ENCODE peak calls at places on chromosomes 5 and 9, in five cellular contexts. R is heart left ventricle, F is PC-9, E is psoas muscle, Z is uterus. N is an unnamed sample.
A peak's percentile ranks its signal among the peaks of the same experiment; 100 is the strongest.

GRCh38 chr5:134240421-134240962 is 14.6 kb upstream of the PPP2CA start:
- DNase-seq in E (no peak), Z (no peak), F (no peak), R (peak; percentile 40), N (no peak)

GRCh38 chr5:3590967-3591900 is 4.4 kb upstream of the IRX1 start:
- DNase-seq in Z (no peak), E (no peak), R (no peak), F (no peak), N (no peak)

GRCh38 chr9:85647571-85647970 is 94.2 kb downstream of the AGTPBP1 start:
- DNase-seq in R (no peak), Z (no peak), F (no peak), E (no peak), N (no peak)

GRCh38 chr5:138945421-138946240 is 70.5 kb upstream of the LRRTM2 start:
- DNase-seq in R (no peak), Z (no peak), F (no peak), E (no peak), N (no peak)

GRCh38 chr5:150458819-150459557 is 9.4 kb upstream of the RPS14 start:
- DNase-seq in R (peak; percentile 80), F (no peak), E (peak; percentile 90), Z (peak; percentile 86), N (peak; percentile 92)

GRCh38 chr9:110626109-110626829 is 42.3 kb upstream of the MUSK start:
- DNase-seq in Z (no peak), E (no peak), R (peak; percentile 31), F (no peak), N (no peak)

GRCh38 chr9:85258823-85259370 is 482.9 kb downstream of the AGTPBP1 start:
- DNase-seq in Z (no peak), R (peak; percentile 40), E (peak; percentile 60), F (no peak), N (no peak)

GRCh38 chr9:37438359-37438758 is 15.9 kb downstream of the GRHPR start:
- DNase-seq in E (no peak), R (no peak), Z (no peak), F (no peak), N (no peak)

GRCh38 chr9:120386390-120387131 is 193.4 kb downstream of the CDK5RAP2 start:
- DNase-seq in Z (no peak), R (no peak), E (no peak), F (no peak), N (no peak)

GRCh38 chr5:83577036-83577636 is 105.6 kb downstream of the VCAN start:
- DNase-seq in R (no peak), E (no peak), Z (no peak), F (peak; percentile 88), N (no peak)

GRCh38 chr9:84238652-84239051 is 101.9 kb downstream of the SLC28A3 start:
- DNase-seq in R (no peak), Z (no peak), F (no peak), E (no peak), N (no peak)

GRCh38 chr9:82600536-82601271 is 462.2 kb downstream of the RASEF start:
- DNase-seq in Z (peak; percentile 17), R (no peak), F (no peak), E (no peak), N (no peak)

GRCh38 chr9:36128331-36128730 is 8.2 kb upstream of the GLIPR2 start:
- DNase-seq in R (no peak), E (no peak), Z (no peak), F (no peak), N (no peak)

GRCh38 chr9:69975681-69976080 is 68.0 kb upstream of the MAMDC2 start:
- DNase-seq in R (no peak), E (no peak), Z (no peak), F (no peak), N (no peak)

GRCh38 chr9:21102311-21102710 is 24.6 kb upstream of the IFNB1 start:
- DNase-seq in Z (no peak), F (no peak), E (no peak), R (no peak), N (no peak)

GRCh38 chr9:89606049-89606481 is 1.3 kb downstream of the GADD45G start:
- DNase-seq in E (peak; percentile 87), Z (peak; percentile 74), R (peak; percentile 87), F (no peak), N (peak; percentile 22)

GRCh38 chr9:32403567-32403966 is 19.1 kb downstream of the ACO1 start:
- DNase-seq in E (no peak), R (no peak), Z (no peak), F (no peak), N (no peak)

GRCh38 chr5:35672995-35673394 is 55.3 kb downstream of the SPEF2 start:
- DNase-seq in R (no peak), F (no peak), E (no peak), Z (no peak), N (peak; percentile 27)

GRCh38 chr5:72241346-72242003 is 78.6 kb downstream of the MRPS27 start:
- DNase-seq in R (no peak), Z (no peak), E (no peak), F (no peak), N (no peak)

GRCh38 chr5:121189569-121190305 is 661.9 kb upstream of the FTMT start:
- DNase-seq in E (no peak), R (no peak), F (no peak), Z (no peak), N (no peak)

GRCh38 chr9:109253637-109254284 is 67.1 kb downstream of the EPB41L4B start:
- DNase-seq in R (no peak), Z (no peak), E (no peak), F (peak; percentile 99), N (no peak)

GRCh38 chr5:80147119-80147815 is 108.6 kb downstream of the SERINC5 start:
- DNase-seq in Z (no peak), R (no peak), F (no peak), E (no peak), N (peak; percentile 39)

GRCh38 chr5:18772475-18772874 is 1138.2 kb downstream of the TAF11L14 start:
- DNase-seq in Z (no peak), R (no peak), F (peak; percentile 48), E (no peak), N (no peak)

GRCh38 chr9:103397868-103398600 is 402.9 kb downstream of the CYLC2 start:
- DNase-seq in Z (no peak), F (peak; percentile 36), E (no peak), R (peak; percentile 30), N (peak; percentile 15)

GRCh38 chr5:97400537-97400936 is 217.5 kb upstream of the RIOK2 start:
- DNase-seq in R (no peak), E (no peak), Z (no peak), F (no peak), N (no peak)

GRCh38 chr9:96559339-96559943 is 60.2 kb downstream of the CDC14B start:
- DNase-seq in E (no peak), Z (no peak), R (no peak), F (no peak), N (no peak)

GRCh38 chr5:88667187-88668141 is 215.5 kb downstream of the MEF2C start:
- DNase-seq in Z (no peak), E (no peak), R (no peak), F (no peak), N (no peak)

GRCh38 chr5:76402251-76402879 is 720 bp upstream of the IQGAP2 start:
- DNase-seq in Z (no peak), F (peak; percentile 94), E (peak; percentile 60), R (peak; percentile 41), N (peak; percentile 81)

GRCh38 chr5:86143837-86144236 is 473.9 kb upstream of the COX7C start:
- DNase-seq in R (peak; percentile 27), Z (no peak), F (no peak), E (no peak), N (no peak)

GRCh38 chr9:42852133-42852532 is 668.7 kb downstream of the SPATA31A6 start:
- DNase-seq in F (no peak), Z (peak; percentile 35), E (peak; percentile 43), R (peak; percentile 69), N (no peak)

DNA sequence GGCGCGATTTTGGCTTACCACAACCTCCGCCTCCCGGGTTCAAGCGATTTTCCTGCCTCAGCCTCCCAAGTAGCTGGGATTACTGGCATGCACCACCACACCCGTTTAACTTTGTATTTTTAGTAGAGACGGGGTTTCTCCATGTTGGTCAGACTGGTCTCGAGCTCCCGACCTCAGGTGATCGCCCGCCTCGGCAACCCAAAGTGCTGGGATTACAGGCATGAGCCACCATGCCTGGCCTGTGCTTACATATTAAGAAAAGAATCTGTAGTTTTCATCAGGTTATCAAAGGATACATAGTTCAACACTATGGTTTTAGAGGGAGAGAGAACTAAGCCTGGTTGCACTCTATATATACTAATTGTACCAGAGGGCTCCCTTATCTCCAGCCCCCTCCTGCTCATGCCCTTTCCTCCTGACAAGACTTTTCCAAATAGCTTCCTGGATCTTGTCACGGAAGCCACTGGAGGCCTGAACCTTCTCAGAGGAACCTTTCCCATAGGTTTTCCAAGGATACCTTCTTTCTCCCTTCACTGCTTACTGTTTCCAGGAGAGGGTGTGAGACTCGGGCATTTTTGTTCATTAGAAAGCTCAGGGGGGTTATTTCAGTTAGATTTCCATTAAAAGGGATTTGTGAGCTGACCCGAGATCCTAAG is 53.1 kb downstream of the SLC44A1 start:
- DNase-seq in F (no peak), Z (no peak), R (no peak), E (no peak), N (no peak)
- H3K4me1 ChIP-seq in F (peaks cover 50% of the 10 kb centered on the region), Z (peaks cover 3% of the 10 kb centered on the region), R (peaks cover 27% of the 10 kb centered on the region), E (no peaks in the 10 kb centered on the region), N (no peaks in the 10 kb centered on the region)

GRCh38 chr5:104119529-104119928 is 556.9 kb upstream of the NUDT12 start:
- DNase-seq in F (no peak), E (no peak), Z (no peak), R (no peak), N (no peak)
- H3K27ac ChIP-seq in F (no peak overlapping the region), E (no peak overlapping the region), Z (no peak overlapping the region), R (no peak overlapping the region), N (no peak overlapping the region)

DNA sequence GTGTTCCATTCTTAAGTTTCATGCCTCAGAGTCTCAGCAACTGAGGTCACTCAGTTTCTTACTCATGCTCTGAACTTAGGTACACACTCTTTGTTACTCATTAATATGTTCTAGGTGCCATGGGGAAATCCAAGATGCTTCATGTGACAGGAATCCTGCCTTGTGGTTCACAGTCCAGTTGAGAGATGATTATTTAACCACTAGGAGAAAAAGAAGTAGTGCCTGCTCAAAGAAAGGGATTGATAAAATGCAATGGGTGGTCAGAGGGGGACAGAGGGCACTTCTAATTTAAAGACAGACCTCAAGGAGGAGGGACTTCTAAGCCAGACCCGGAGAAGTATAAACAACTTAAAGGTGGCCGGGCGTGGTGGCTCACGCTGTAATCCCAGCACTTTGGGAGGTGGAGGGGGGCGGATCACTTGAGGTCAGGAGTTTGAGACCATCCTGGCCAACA is 69.0 kb downstream of the UGCG start:
- DNase-seq in R (no peak), E (no peak), F (peak; percentile 87), Z (no peak), N (no peak)
- TF ChIP-seq CTCF in R (no peak), E (no peak), F (no peak), Z (no peak), N (no peak)

DNA sequence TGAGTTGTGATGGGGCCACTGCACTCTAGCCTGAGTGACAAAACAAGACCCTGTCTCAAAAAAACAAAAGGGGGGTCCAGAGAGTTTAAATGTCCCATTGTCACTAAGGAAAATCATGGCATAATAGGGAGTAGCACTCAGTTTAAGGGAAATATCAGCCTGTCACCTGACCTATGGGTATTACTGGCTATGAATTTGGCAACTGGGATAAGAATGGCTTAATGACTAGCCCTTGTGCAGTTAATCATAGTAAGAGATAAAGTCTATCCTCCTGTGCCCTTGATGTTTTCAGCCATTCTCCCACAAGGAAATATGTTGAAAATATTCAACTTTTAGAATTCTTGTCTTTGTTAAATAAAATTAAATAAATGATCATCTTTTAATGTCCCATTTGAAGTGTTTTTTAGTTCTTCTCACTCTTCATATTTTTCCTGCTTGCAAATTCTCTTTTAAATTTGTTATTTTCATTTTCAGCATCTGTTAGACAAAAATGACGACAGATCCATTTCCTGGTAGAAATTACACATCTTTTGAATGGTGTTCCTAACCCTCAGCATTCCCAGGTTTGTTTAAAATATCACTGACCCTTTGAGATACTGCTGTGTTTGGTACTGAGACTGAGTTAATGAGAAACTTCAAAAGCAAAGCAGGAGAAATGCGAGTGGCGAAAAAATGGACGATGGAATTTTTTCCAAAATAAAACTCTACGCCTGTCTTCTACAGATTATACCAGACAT is 191.4 kb downstream of the ARHGAP26 start:
- DNase-seq in R (no peak), E (no peak), Z (no peak), F (no peak), N (no peak)
- H3K4me1 ChIP-seq in R (peaks cover 44% of the 10 kb centered on the region), E (peaks cover 29% of the 10 kb centered on the region), Z (no peaks in the 10 kb centered on the region), F (peaks cover 37% of the 10 kb centered on the region), N (no peaks in the 10 kb centered on the region)